ENCODE peak calls at places on chromosomes 1 and 21, in seven cellular contexts. One of them, this sample, is unnamed.

GRCh38 chr1:234531181-234532132 is 52.5 kb upstream of the TARBP1 start:
- DNase-seq in progenitor cell of endocrine pancreas: no peak
- DNase-seq in mesothelial cell of epicardium: no peak
- DNase-seq in fibroblast of lung: peak; percentile 89
- DNase-seq in dorsolateral prefrontal cortex: no peak
- DNase-seq in uterus: peak; percentile 78
- DNase-seq in tibial nerve: peak; percentile 59
- DNase-seq in this sample: no peak

GRCh38 chr1:179089827-179090482 is 8.1 kb downstream of the TOR3A start:
- DNase-seq in dorsolateral prefrontal cortex: no peak
- DNase-seq in mesothelial cell of epicardium: no peak
- DNase-seq in tibial nerve: no peak
- DNase-seq in progenitor cell of endocrine pancreas: no peak
- DNase-seq in fibroblast of lung: no peak
- DNase-seq in uterus: no peak
- DNase-seq in this sample: no peak

GRCh38 chr1:157969693-157970485 is 23.6 kb upstream of the KIRREL1 start:
- DNase-seq in mesothelial cell of epicardium: no peak
- DNase-seq in dorsolateral prefrontal cortex: no peak
- DNase-seq in tibial nerve: no peak
- DNase-seq in uterus: peak; percentile 45
- DNase-seq in progenitor cell of endocrine pancreas: peak; percentile 32
- DNase-seq in fibroblast of lung: peak; percentile 85
- DNase-seq in this sample: peak; percentile 66

GRCh38 chr1:237794071-237794470 is 96.7 kb downstream of the ZP4 start:
- DNase-seq in fibroblast of lung: peak; percentile 26
- DNase-seq in progenitor cell of endocrine pancreas: no peak
- DNase-seq in dorsolateral prefrontal cortex: no peak
- DNase-seq in uterus: no peak
- DNase-seq in mesothelial cell of epicardium: no peak
- DNase-seq in tibial nerve: no peak
- DNase-seq in this sample: no peak

GRCh38 chr1:17286646-17287045 is 21.4 kb upstream of the PADI4 start:
- DNase-seq in progenitor cell of endocrine pancreas: no peak
- DNase-seq in mesothelial cell of epicardium: no peak
- DNase-seq in dorsolateral prefrontal cortex: no peak
- DNase-seq in fibroblast of lung: no peak
- DNase-seq in uterus: no peak
- DNase-seq in tibial nerve: no peak
- DNase-seq in this sample: no peak

GRCh38 chr1:88774151-88774556 is 90.1 kb downstream of the PKN2 start:
- DNase-seq in fibroblast of lung: peak; percentile 26
- DNase-seq in progenitor cell of endocrine pancreas: no peak
- DNase-seq in mesothelial cell of epicardium: no peak
- DNase-seq in uterus: no peak
- DNase-seq in tibial nerve: no peak
- DNase-seq in dorsolateral prefrontal cortex: no peak
- DNase-seq in this sample: no peak

GRCh38 chr1:10540277-10541005 is 65.7 kb downstream of the PEX14 start:
- DNase-seq in tibial nerve: no peak
- DNase-seq in dorsolateral prefrontal cortex: no peak
- DNase-seq in uterus: peak; percentile 67
- DNase-seq in progenitor cell of endocrine pancreas: no peak
- DNase-seq in mesothelial cell of epicardium: no peak
- DNase-seq in fibroblast of lung: peak; percentile 79
- DNase-seq in this sample: no peak

GRCh38 chr21:38768385-38769071 is 37.2 kb upstream of the ETS2 start:
- DNase-seq in uterus: no peak
- DNase-seq in mesothelial cell of epicardium: no peak
- DNase-seq in fibroblast of lung: peak; percentile 96
- DNase-seq in dorsolateral prefrontal cortex: no peak
- DNase-seq in tibial nerve: no peak
- DNase-seq in progenitor cell of endocrine pancreas: no peak
- DNase-seq in this sample: no peak

GRCh38 chr1:226987623-226988336 is 47.7 kb downstream of the COQ8A start:
- DNase-seq in fibroblast of lung: no peak
- DNase-seq in progenitor cell of endocrine pancreas: no peak
- DNase-seq in uterus: no peak
- DNase-seq in dorsolateral prefrontal cortex: no peak
- DNase-seq in mesothelial cell of epicardium: no peak
- DNase-seq in tibial nerve: no peak
- DNase-seq in this sample: no peak

GRCh38 chr1:7227654-7228053 is 442.4 kb downstream of the CAMTA1 start:
- DNase-seq in progenitor cell of endocrine pancreas: no peak
- DNase-seq in dorsolateral prefrontal cortex: no peak
- DNase-seq in uterus: no peak
- DNase-seq in fibroblast of lung: no peak
- DNase-seq in tibial nerve: no peak
- DNase-seq in mesothelial cell of epicardium: no peak
- DNase-seq in this sample: no peak

GRCh38 chr1:232766224-232766890 is 38.9 kb upstream of the MAP10 start:
- DNase-seq in tibial nerve: no peak
- DNase-seq in progenitor cell of endocrine pancreas: no peak
- DNase-seq in fibroblast of lung: peak; percentile 36
- DNase-seq in dorsolateral prefrontal cortex: no peak
- DNase-seq in uterus: peak; percentile 32
- DNase-seq in mesothelial cell of epicardium: no peak
- DNase-seq in this sample: no peak

GRCh38 chr1:200179126-200179780 is 151.7 kb downstream of the NR5A2 start:
- DNase-seq in tibial nerve: no peak
- DNase-seq in mesothelial cell of epicardium: no peak
- DNase-seq in progenitor cell of endocrine pancreas: no peak
- DNase-seq in uterus: no peak
- DNase-seq in fibroblast of lung: peak; percentile 38
- DNase-seq in dorsolateral prefrontal cortex: no peak
- DNase-seq in this sample: no peak

GRCh38 chr1:172112573-172112972 is 271.3 kb downstream of the DNM3 start:
- DNase-seq in tibial nerve: no peak
- DNase-seq in mesothelial cell of epicardium: no peak
- DNase-seq in uterus: no peak
- DNase-seq in fibroblast of lung: no peak
- DNase-seq in progenitor cell of endocrine pancreas: no peak
- DNase-seq in dorsolateral prefrontal cortex: no peak
- DNase-seq in this sample: no peak

GRCh38 chr1:69320679-69321310 is 246.9 kb upstream of the LRRC7 start:
- DNase-seq in progenitor cell of endocrine pancreas: no peak
- DNase-seq in uterus: no peak
- DNase-seq in tibial nerve: no peak
- DNase-seq in fibroblast of lung: no peak
- DNase-seq in dorsolateral prefrontal cortex: no peak
- DNase-seq in mesothelial cell of epicardium: no peak
- DNase-seq in this sample: no peak

GRCh38 chr1:69315416-69315815 is 252.3 kb upstream of the LRRC7 start:
- DNase-seq in progenitor cell of endocrine pancreas: no peak
- DNase-seq in dorsolateral prefrontal cortex: no peak
- DNase-seq in uterus: no peak
- DNase-seq in tibial nerve: no peak
- DNase-seq in mesothelial cell of epicardium: no peak
- DNase-seq in fibroblast of lung: no peak
- DNase-seq in this sample: no peak

GRCh38 chr1:69321311-69321710 is 246.4 kb upstream of the LRRC7 start:
- DNase-seq in mesothelial cell of epicardium: no peak
- DNase-seq in dorsolateral prefrontal cortex: no peak
- DNase-seq in progenitor cell of endocrine pancreas: no peak
- DNase-seq in tibial nerve: no peak
- DNase-seq in uterus: no peak
- DNase-seq in fibroblast of lung: no peak
- DNase-seq in this sample: peak; percentile 10

GRCh38 chr1:69315823-69316222 is 251.9 kb upstream of the LRRC7 start:
- DNase-seq in dorsolateral prefrontal cortex: no peak
- DNase-seq in progenitor cell of endocrine pancreas: no peak
- DNase-seq in uterus: no peak
- DNase-seq in fibroblast of lung: no peak
- DNase-seq in mesothelial cell of epicardium: no peak
- DNase-seq in tibial nerve: no peak
- DNase-seq in this sample: no peak

DNA sequence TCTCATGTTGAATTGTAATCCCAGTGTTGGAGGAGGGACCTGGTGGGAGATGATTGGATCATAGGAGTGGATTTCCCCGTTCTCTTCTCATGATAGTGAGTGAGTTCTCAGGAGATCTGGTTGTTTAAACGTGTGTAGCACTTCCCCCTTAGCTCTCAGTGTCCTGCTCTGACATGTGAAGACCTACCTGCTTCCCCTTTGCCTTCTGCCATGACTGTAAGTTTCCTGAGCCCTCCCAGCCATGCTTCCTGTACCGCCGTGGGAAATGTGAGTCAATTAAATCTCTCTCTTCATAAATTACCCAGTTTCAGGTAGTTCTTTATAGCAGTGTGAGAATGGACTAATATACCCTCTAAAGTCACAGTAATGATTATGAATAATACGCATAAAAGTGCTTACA is 248.4 kb upstream of the LRRC7 start:
- DNase-seq in progenitor cell of endocrine pancreas: no peak
- DNase-seq in fibroblast of lung: no peak
- DNase-seq in dorsolateral prefrontal cortex: no peak
- DNase-seq in mesothelial cell of epicardium: no peak
- DNase-seq in tibial nerve: no peak
- DNase-seq in uterus: no peak
- DNase-seq in this sample: no peak
- TF ChIP-seq CTCF in progenitor cell of endocrine pancreas: no peak
- TF ChIP-seq CTCF in fibroblast of lung: no peak
- TF ChIP-seq CTCF in dorsolateral prefrontal cortex: no peak
- TF ChIP-seq CTCF in mesothelial cell of epicardium: no peak
- TF ChIP-seq CTCF in tibial nerve: no peak
- TF ChIP-seq CTCF in uterus: no peak
- TF ChIP-seq CTCF in this sample: no peak

GRCh38 chr21:42381347-42381984 is 14.4 kb downstream of the TMPRSS3 start:
- DNase-seq in tibial nerve: no peak
- DNase-seq in mesothelial cell of epicardium: no peak
- DNase-seq in uterus: no peak
- DNase-seq in progenitor cell of endocrine pancreas: no peak
- DNase-seq in dorsolateral prefrontal cortex: no peak
- DNase-seq in fibroblast of lung: peak; percentile 26
- DNase-seq in this sample: no peak
- TF ChIP-seq CTCF in tibial nerve: no peak
- TF ChIP-seq CTCF in mesothelial cell of epicardium: no peak
- TF ChIP-seq CTCF in uterus: no peak
- TF ChIP-seq CTCF in progenitor cell of endocrine pancreas: peak; percentile 54
- TF ChIP-seq CTCF in dorsolateral prefrontal cortex: peak; percentile 26
- TF ChIP-seq CTCF in fibroblast of lung: peak; percentile 78
- TF ChIP-seq CTCF in this sample: peak; percentile 47

GRCh38 chr1:210689741-210690635 is 361.3 kb downstream of the HHAT start:
- DNase-seq in mesothelial cell of epicardium: no peak
- DNase-seq in tibial nerve: no peak
- DNase-seq in progenitor cell of endocrine pancreas: no peak
- DNase-seq in dorsolateral prefrontal cortex: no peak
- DNase-seq in uterus: no peak
- DNase-seq in fibroblast of lung: peak; percentile 50
- DNase-seq in this sample: no peak

GRCh38 chr1:210687582-210688279 is 359.0 kb downstream of the HHAT start:
- DNase-seq in mesothelial cell of epicardium: no peak
- DNase-seq in tibial nerve: no peak
- DNase-seq in uterus: no peak
- DNase-seq in dorsolateral prefrontal cortex: no peak
- DNase-seq in fibroblast of lung: peak; percentile 79
- DNase-seq in progenitor cell of endocrine pancreas: no peak
- DNase-seq in this sample: no peak

GRCh38 chr1:210686841-210687240 is 358.1 kb downstream of the HHAT start:
- DNase-seq in fibroblast of lung: no peak
- DNase-seq in progenitor cell of endocrine pancreas: no peak
- DNase-seq in tibial nerve: no peak
- DNase-seq in uterus: no peak
- DNase-seq in dorsolateral prefrontal cortex: no peak
- DNase-seq in mesothelial cell of epicardium: no peak
- DNase-seq in this sample: no peak

GRCh38 chr1:210691039-210691438 is 362.3 kb downstream of the HHAT start:
- DNase-seq in progenitor cell of endocrine pancreas: no peak
- DNase-seq in fibroblast of lung: no peak
- DNase-seq in mesothelial cell of epicardium: no peak
- DNase-seq in uterus: no peak
- DNase-seq in dorsolateral prefrontal cortex: no peak
- DNase-seq in tibial nerve: no peak
- DNase-seq in this sample: no peak

DNA sequence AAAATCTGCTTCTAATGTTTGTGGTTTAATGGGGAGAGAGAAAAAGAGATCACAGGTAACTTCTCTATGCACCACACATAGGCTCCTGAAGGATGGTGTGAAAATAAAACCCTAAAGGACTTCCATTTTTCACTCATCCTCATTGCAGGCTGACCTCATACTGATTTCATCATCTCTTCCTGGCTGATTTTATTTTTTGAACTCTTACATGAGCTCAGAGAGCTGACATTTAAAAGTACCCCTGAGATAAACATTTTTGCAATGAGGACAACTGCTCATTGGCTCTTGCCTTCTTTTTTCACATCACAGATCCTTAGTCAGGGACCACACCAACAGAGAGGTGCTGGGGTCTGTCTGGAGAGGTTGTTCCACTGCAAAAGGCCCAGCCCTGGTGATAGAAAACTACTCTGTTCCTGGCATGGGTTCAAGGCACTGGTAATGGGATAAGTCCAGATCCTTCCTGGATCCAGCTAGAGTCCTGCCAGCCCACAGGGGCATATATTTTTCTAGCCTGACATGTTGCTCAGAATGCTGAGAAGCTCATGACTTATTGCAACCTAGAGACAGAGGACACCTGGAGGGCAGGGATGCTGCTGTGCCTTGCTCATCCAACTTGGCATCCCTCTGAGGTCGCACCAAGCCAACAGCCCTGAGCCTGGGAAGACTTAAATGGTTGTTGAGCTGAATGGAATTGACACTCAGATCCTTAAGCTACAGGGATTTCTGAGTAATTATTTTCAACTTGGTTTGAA is 360.0 kb downstream of the HHAT start:
- DNase-seq in fibroblast of lung: peak; percentile 30
- DNase-seq in tibial nerve: no peak
- DNase-seq in uterus: no peak
- DNase-seq in progenitor cell of endocrine pancreas: no peak
- DNase-seq in mesothelial cell of epicardium: no peak
- DNase-seq in dorsolateral prefrontal cortex: no peak
- DNase-seq in this sample: no peak
- TF ChIP-seq CTCF in fibroblast of lung: no peak
- TF ChIP-seq CTCF in tibial nerve: no peak
- TF ChIP-seq CTCF in uterus: no peak
- TF ChIP-seq CTCF in progenitor cell of endocrine pancreas: no peak
- TF ChIP-seq CTCF in mesothelial cell of epicardium: no peak
- TF ChIP-seq CTCF in dorsolateral prefrontal cortex: no peak
- TF ChIP-seq CTCF in this sample: no peak

GRCh38 chr1:28437924-28438699 is 67.7 kb upstream of the RCC1 start:
- DNase-seq in mesothelial cell of epicardium: peak; percentile 40
- DNase-seq in uterus: peak; percentile 56
- DNase-seq in progenitor cell of endocrine pancreas: no peak
- DNase-seq in dorsolateral prefrontal cortex: no peak
- DNase-seq in tibial nerve: peak; percentile 40
- DNase-seq in fibroblast of lung: peak; percentile 98
- DNase-seq in this sample: peak; percentile 34

GRCh38 chr1:28439320-28439719 is 66.5 kb upstream of the RCC1 start:
- DNase-seq in fibroblast of lung: no peak
- DNase-seq in uterus: no peak
- DNase-seq in mesothelial cell of epicardium: no peak
- DNase-seq in tibial nerve: no peak
- DNase-seq in dorsolateral prefrontal cortex: no peak
- DNase-seq in progenitor cell of endocrine pancreas: no peak
- DNase-seq in this sample: no peak

GRCh38 chr1:28437260-28437923 is 67.9 kb downstream of the PHACTR4 start:
- DNase-seq in progenitor cell of endocrine pancreas: no peak
- DNase-seq in dorsolateral prefrontal cortex: no peak
- DNase-seq in uterus: no peak
- DNase-seq in tibial nerve: no peak
- DNase-seq in mesothelial cell of epicardium: no peak
- DNase-seq in fibroblast of lung: peak; percentile 85
- DNase-seq in this sample: no peak

GRCh38 chr1:28441674-28442073 is 64.2 kb upstream of the RCC1 start:
- DNase-seq in progenitor cell of endocrine pancreas: no peak
- DNase-seq in tibial nerve: no peak
- DNase-seq in mesothelial cell of epicardium: no peak
- DNase-seq in dorsolateral prefrontal cortex: no peak
- DNase-seq in fibroblast of lung: peak; percentile 38
- DNase-seq in uterus: no peak
- DNase-seq in this sample: no peak

GRCh38 chr1:28436211-28436769 is 66.8 kb downstream of the PHACTR4 start:
- DNase-seq in tibial nerve: no peak
- DNase-seq in uterus: no peak
- DNase-seq in fibroblast of lung: no peak
- DNase-seq in progenitor cell of endocrine pancreas: no peak
- DNase-seq in mesothelial cell of epicardium: no peak
- DNase-seq in dorsolateral prefrontal cortex: no peak
- DNase-seq in this sample: no peak
- TF ChIP-seq CTCF in tibial nerve: no peak
- TF ChIP-seq CTCF in uterus: no peak
- TF ChIP-seq CTCF in fibroblast of lung: no peak
- TF ChIP-seq CTCF in progenitor cell of endocrine pancreas: no peak
- TF ChIP-seq CTCF in mesothelial cell of epicardium: no peak
- TF ChIP-seq CTCF in dorsolateral prefrontal cortex: no peak
- TF ChIP-seq CTCF in this sample: no peak

This sample was measured in nephron progenitor cell.